ENCODE peak calls at places on chromosomes 11 and 22, in six cellular contexts. Q, K, B, C, I and T are unnamed samples.
A peak's percentile ranks its signal among the peaks of the same experiment; 100 is the strongest.

GRCh38 chr11:85845052-85845631 is 10.0 kb upstream of the CCDC83 start:
- DNase-seq in Q (peak; percentile 37), I (no peak), C (no peak), K (no peak), B (no peak), T (no peak)

GRCh38 chr22:34798605-34799004 is 267.4 kb upstream of the ISX start:
- DNase-seq in K (no peak), Q (no peak), C (no peak), B (no peak), I (no peak), T (no peak)

GRCh38 chr11:34356576-34356917 is 1.3 kb downstream of the ABTB2 start:
- DNase-seq in I (no peak), B (peak; percentile 61), C (no peak), Q (peak; percentile 33), K (no peak), T (no peak)

GRCh38 chr22:18157714-18158028 is 7.7 kb downstream of the USP18 start:
- DNase-seq in B (no peak), I (no peak), C (no peak), Q (no peak), K (no peak), T (no peak)

GRCh38 chr11:111388842-111389241 is 9.8 kb upstream of the POU2AF1 start:
- DNase-seq in K (no peak), B (no peak), I (no peak), Q (no peak), C (no peak), T (no peak)

GRCh38 chr11:46383404-46383758 is 1.9 kb downstream of the MDK start:
- DNase-seq in Q (no peak), K (no peak), B (no peak), C (no peak), I (no peak), T (no peak)

GRCh38 chr11:9704037-9704436 is 40.2 kb downstream of the SWAP70 start:
- DNase-seq in I (no peak), C (no peak), Q (no peak), B (no peak), K (no peak), T (no peak)

GRCh38 chr11:118343981-118344521 is at the start of gene CD3G:
- DNase-seq in I (no peak), B (no peak), Q (no peak), C (no peak), K (no peak), T (no peak)

GRCh38 chr11:66624450-66624849 is 8.0 kb downstream of the RBM14 start:
- DNase-seq in Q (no peak), C (no peak), K (no peak), B (no peak), I (no peak), T (no peak)

GRCh38 chr11:94201004-94201465 is 72.4 kb downstream of the PANX1 start:
- DNase-seq in K (no peak), Q (peak; percentile 94), C (no peak), I (peak; percentile 65), B (no peak), T (no peak)

GRCh38 chr11:129785383-129786111 is 30.1 kb upstream of the TMEM45B start:
- DNase-seq in K (no peak), B (no peak), I (no peak), C (no peak), Q (peak; percentile 1), T (no peak)

GRCh38 chr11:95147364-95147905 is 57.8 kb downstream of the ENDOD1 start:
- DNase-seq in Q (peak; percentile 93), K (no peak), I (peak; percentile 98), B (no peak), C (no peak), T (peak; percentile 63)

GRCh38 chr22:19984201-19984753 is 32.3 kb downstream of the ARVCF start:
- DNase-seq in I (peak; percentile 78), Q (peak; percentile 79), B (no peak), C (no peak), K (no peak), T (peak; percentile 78)

DNA sequence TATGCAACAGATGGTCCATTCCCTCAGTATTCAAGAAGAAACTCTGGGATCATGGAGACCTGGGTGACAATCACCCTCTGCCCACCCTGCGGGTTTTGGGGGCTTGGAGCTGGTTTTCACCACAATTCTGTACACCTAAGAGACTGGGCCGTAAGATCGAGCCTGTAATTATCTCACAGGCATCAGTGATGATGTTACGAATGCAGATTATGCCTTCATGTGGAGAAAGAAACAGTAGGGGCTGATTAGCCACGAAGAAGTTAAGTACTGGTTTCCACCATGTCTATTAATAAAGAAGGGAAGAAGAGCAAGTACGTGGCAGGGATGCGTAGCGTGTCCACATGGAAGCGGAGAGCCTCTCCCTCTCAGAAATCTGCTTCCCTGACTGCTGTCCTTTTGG is 5.3 kb upstream of the EFCAB6 start:
- DNase-seq in B (no peak), I (no peak), Q (no peak), C (no peak), K (no peak), T (no peak)
- H4K91ac ChIP-seq in B (no peak overlapping the region), I (no peak overlapping the region), Q (no peak overlapping the region), C (no peak overlapping the region), K (no peak overlapping the region), T (no peak overlapping the region)

DNA sequence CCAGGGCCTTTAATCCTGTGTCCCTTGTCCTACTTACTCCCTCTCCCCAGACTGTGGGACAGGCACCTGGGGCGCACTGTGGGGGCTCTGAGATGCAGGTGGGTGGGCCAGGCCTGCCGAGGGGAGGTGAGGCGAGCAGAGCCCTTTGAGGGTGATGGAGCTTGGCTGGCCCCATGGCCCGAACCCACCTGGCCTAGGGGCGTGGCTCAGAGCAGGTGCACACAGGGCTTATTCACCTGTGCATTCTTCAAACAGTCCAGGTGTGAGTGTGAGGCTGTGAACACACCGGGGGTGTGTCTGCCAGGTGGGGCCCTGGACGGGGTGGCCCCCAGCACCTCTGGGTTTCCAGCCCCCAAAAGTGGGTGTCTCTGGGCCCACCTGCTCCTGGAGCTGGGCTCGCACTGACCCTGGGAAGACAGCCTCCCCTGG is 9.0 kb upstream of the MUC5AC start:
- DNase-seq in I (no peak), B (no peak), Q (no peak), K (no peak), C (no peak), T (no peak)
- H3K27ac ChIP-seq in I (no peak overlapping the region), B (no peak overlapping the region), Q (no peak overlapping the region), K (no peak overlapping the region), C (no peak overlapping the region), T (no peak overlapping the region)

GRCh38 chr11:1073851-1074243 is 827 bp upstream of the MUC2 start:
- DNase-seq in K (no peak), B (no peak), Q (no peak), C (no peak), I (no peak), T (no peak)

GRCh38 chr11:1074244-1075221 is at the start of gene MUC2:
- DNase-seq in Q (no peak), I (no peak), K (no peak), C (peak; percentile 45), B (no peak), T (no peak)

GRCh38 chr11:1072821-1073231 is 1.8 kb upstream of the MUC2 start:
- DNase-seq in K (no peak), B (no peak), C (peak; percentile 39), Q (no peak), I (no peak), T (no peak)

GRCh38 chr11:1072116-1072820 is 2.4 kb upstream of the MUC2 start:
- DNase-seq in C (peak; percentile 39), K (no peak), Q (peak; percentile 71), I (no peak), B (no peak), T (no peak)

DNA sequence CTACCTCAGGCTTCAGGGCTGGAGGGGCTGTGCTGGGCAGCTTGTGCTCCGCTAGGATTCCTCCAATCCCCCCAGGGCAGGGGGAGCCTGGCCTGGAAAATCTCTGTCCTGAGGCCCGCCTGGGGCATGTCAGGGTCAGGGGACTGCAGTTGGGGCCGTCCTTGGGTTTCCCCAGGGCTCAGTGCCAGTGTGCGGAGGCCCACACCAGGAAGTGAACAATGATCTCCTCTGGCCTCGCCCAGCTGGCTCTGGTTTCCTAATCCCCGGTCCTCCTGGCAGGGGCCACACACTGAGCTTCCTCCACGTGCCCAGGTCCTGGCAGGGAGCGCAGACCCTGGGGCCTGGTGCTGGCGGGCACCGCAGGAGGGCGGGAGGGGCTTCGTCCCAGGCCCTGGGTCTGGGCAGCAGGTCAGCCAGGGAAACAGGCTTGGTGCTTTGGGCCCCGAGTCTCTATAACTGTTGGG is 1.4 kb upstream of the MUC2 start:
- DNase-seq in C (peak; percentile 41), I (no peak), K (no peak), Q (peak; percentile 46), B (no peak), T (no peak)
- H2BK120ac ChIP-seq in C (no peak overlapping the region), I (no peak overlapping the region), K (peak overlapping the region; percentile 87), Q (no peak overlapping the region), B (no peak overlapping the region), T (no peak overlapping the region)

GRCh38 chr11:65125197-65126056 is 3.3 kb downstream of the MRPL49 start:
- DNase-seq in Q (no peak), K (no peak), B (no peak), C (no peak), I (no peak), T (no peak)

GRCh38 chr11:65128182-65129145 is 5.9 kb downstream of the SYVN1 start:
- DNase-seq in I (no peak), Q (no peak), C (no peak), K (no peak), B (no peak), T (no peak)

GRCh38 chr11:65124480-65125196 is 2.5 kb downstream of the MRPL49 start:
- DNase-seq in Q (no peak), B (no peak), K (no peak), C (no peak), I (no peak), T (no peak)

GRCh38 chr11:65127473-65128181 is 5.5 kb downstream of the MRPL49 start:
- DNase-seq in Q (no peak), C (no peak), K (no peak), B (no peak), I (no peak), T (no peak)

DNA sequence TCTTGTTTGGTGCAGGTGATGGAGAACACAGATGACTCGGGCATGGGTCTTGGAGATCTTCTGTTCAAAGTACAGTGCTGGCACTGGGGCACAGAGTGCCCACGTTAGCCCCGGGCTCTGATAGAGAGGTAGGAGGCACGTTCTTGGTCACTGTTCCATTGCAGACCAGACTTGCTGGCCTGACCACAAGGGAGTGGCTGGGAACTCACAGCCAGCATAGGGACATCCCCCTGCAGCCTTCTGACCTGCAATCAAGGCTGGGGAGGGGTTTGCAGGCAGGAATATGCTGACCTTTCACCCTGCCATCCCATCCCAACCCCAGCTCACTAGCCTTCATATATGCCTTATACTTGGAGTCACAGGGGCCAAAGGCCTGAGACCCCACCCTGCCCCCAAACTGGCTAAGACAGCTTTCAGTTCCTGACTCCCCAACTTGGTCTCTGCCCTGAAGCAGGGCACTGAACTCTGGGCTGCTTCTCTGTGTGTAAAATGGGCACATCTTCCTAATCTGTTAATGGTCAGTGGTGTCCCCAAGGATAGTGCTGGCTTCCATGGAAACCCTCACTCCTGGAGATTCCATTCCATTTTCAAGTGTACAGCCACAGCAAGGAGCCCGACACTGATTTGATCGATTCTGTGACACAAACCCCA is 4.6 kb downstream of the MRPL49 start:
- DNase-seq in Q (no peak), K (no peak), C (no peak), I (no peak), B (no peak), T (no peak)
- H4K91ac ChIP-seq in Q (no peak overlapping the region), K (no peak overlapping the region), C (no peak overlapping the region), I (no peak overlapping the region), B (no peak overlapping the region), T (no peak overlapping the region)